ENCODE peak calls at places on chromosomes 5 and 9, in seven cellular contexts. One of them, this sample, is unnamed.

GRCh38 chr5:143066556-143067281 is 296.5 kb downstream of the ARHGAP26 start:
- DNase-seq in GM23338: no peak
- DNase-seq in tibial nerve: no peak
- DNase-seq in cardiac muscle cell: no peak
- DNase-seq in ovary: no peak
- DNase-seq in A549: no peak
- DNase-seq in SJSA1: no peak
- DNase-seq in this sample: no peak

GRCh38 chr9:92048924-92049625 is 66.1 kb downstream of the SPTLC1 start:
- DNase-seq in GM23338: peak; percentile 71
- DNase-seq in tibial nerve: no peak
- DNase-seq in cardiac muscle cell: no peak
- DNase-seq in ovary: no peak
- DNase-seq in A549: no peak
- DNase-seq in SJSA1: no peak
- DNase-seq in this sample: no peak

GRCh38 chr5:89374144-89374784 is 491.3 kb upstream of the MEF2C start:
- DNase-seq in GM23338: no peak
- DNase-seq in tibial nerve: no peak
- DNase-seq in cardiac muscle cell: no peak
- DNase-seq in ovary: no peak
- DNase-seq in A549: no peak
- DNase-seq in SJSA1: no peak
- DNase-seq in this sample: no peak

GRCh38 chr9:5832093-5832542 is 799 bp downstream of the ERMP1 start:
- DNase-seq in GM23338: no peak
- DNase-seq in tibial nerve: no peak
- DNase-seq in cardiac muscle cell: peak; percentile 49
- DNase-seq in ovary: no peak
- DNase-seq in A549: peak; percentile 18
- DNase-seq in SJSA1: no peak
- DNase-seq in this sample: peak; percentile 40

GRCh38 chr5:177471610-177472356 is 1.7 kb downstream of the DBN1 start:
- DNase-seq in GM23338: no peak
- DNase-seq in tibial nerve: peak; percentile 64
- DNase-seq in cardiac muscle cell: peak; percentile 52
- DNase-seq in ovary: peak; percentile 63
- DNase-seq in A549: no peak
- DNase-seq in SJSA1: no peak
- DNase-seq in this sample: no peak

GRCh38 chr5:173997331-173997730 is 8.4 kb downstream of the C5orf47 start:
- DNase-seq in GM23338: no peak
- DNase-seq in tibial nerve: no peak
- DNase-seq in cardiac muscle cell: no peak
- DNase-seq in ovary: no peak
- DNase-seq in A549: no peak
- DNase-seq in SJSA1: no peak
- DNase-seq in this sample: no peak

GRCh38 chr5:110055301-110055700 is 365.6 kb downstream of the MAN2A1 start:
- DNase-seq in GM23338: no peak
- DNase-seq in tibial nerve: no peak
- DNase-seq in cardiac muscle cell: no peak
- DNase-seq in ovary: no peak
- DNase-seq in A549: no peak
- DNase-seq in SJSA1: no peak
- DNase-seq in this sample: no peak

GRCh38 chr9:90112791-90113190 is 508.0 kb downstream of the GADD45G start:
- DNase-seq in GM23338: no peak
- DNase-seq in tibial nerve: no peak
- DNase-seq in cardiac muscle cell: peak; percentile 47
- DNase-seq in ovary: no peak
- DNase-seq in A549: no peak
- DNase-seq in SJSA1: no peak
- DNase-seq in this sample: no peak

GRCh38 chr5:170025853-170026252 is 45.6 kb upstream of the INSYN2B start:
- DNase-seq in GM23338: no peak
- DNase-seq in tibial nerve: no peak
- DNase-seq in cardiac muscle cell: no peak
- DNase-seq in ovary: no peak
- DNase-seq in A549: no peak
- DNase-seq in SJSA1: no peak
- DNase-seq in this sample: no peak

GRCh38 chr5:11273180-11273882 is 512.3 kb upstream of the DAP start:
- DNase-seq in GM23338: no peak
- DNase-seq in tibial nerve: no peak
- DNase-seq in cardiac muscle cell: no peak
- DNase-seq in ovary: no peak
- DNase-seq in A549: no peak
- DNase-seq in SJSA1: no peak
- DNase-seq in this sample: no peak

GRCh38 chr5:107555425-107556090 is 115.2 kb downstream of the EFNA5 start:
- DNase-seq in GM23338: no peak
- DNase-seq in tibial nerve: no peak
- DNase-seq in cardiac muscle cell: no peak
- DNase-seq in ovary: no peak
- DNase-seq in A549: no peak
- DNase-seq in SJSA1: no peak
- DNase-seq in this sample: no peak
- H3K4me1 ChIP-seq in GM23338: peaks cover 25% of the 10 kb centered on the region
- H3K4me1 ChIP-seq in tibial nerve: no peaks in the 10 kb centered on the region
- H3K4me1 ChIP-seq in cardiac muscle cell: peaks cover 19% of the 10 kb centered on the region
- H3K4me1 ChIP-seq in ovary: no peaks in the 10 kb centered on the region
- H3K4me1 ChIP-seq in A549: peaks cover 73% of the 10 kb centered on the region
- H3K4me1 ChIP-seq in SJSA1: peaks cover 62% of the 10 kb centered on the region
- H3K4me1 ChIP-seq in this sample: no peaks in the 10 kb centered on the region

GRCh38 chr5:3595102-3595961 is at the start of gene IRX1:
- DNase-seq in GM23338: peak; percentile 81
- DNase-seq in tibial nerve: no peak
- DNase-seq in cardiac muscle cell: no peak
- DNase-seq in ovary: no peak
- DNase-seq in A549: no peak
- DNase-seq in SJSA1: no peak
- DNase-seq in this sample: no peak
- H3K4me3 ChIP-seq in GM23338: peak within 1 kb of the TSS; percentile 60
- H3K4me3 ChIP-seq in tibial nerve: no peak within 1 kb of the TSS
- H3K4me3 ChIP-seq in cardiac muscle cell: peak within 1 kb of the TSS; percentile 65
- H3K4me3 ChIP-seq in ovary: no peak within 1 kb of the TSS
- H3K4me3 ChIP-seq in A549: no peak within 1 kb of the TSS
- H3K4me3 ChIP-seq in SJSA1: no peak within 1 kb of the TSS
- H3K4me3 ChIP-seq in this sample: no peak within 1 kb of the TSS

GRCh38 chr5:124736111-124736813 is 10.2 kb downstream of the ZNF608 start:
- DNase-seq in GM23338: no peak
- DNase-seq in tibial nerve: no peak
- DNase-seq in cardiac muscle cell: peak; percentile 33
- DNase-seq in ovary: no peak
- DNase-seq in A549: no peak
- DNase-seq in SJSA1: no peak
- DNase-seq in this sample: no peak

GRCh38 chr5:124735169-124735858 is 11.1 kb downstream of the ZNF608 start:
- DNase-seq in GM23338: peak; percentile 84
- DNase-seq in tibial nerve: no peak
- DNase-seq in cardiac muscle cell: peak; percentile 55
- DNase-seq in ovary: peak; percentile 29
- DNase-seq in A549: no peak
- DNase-seq in SJSA1: no peak
- DNase-seq in this sample: no peak

GRCh38 chr5:124738751-124739559 is 7.5 kb downstream of the ZNF608 start:
- DNase-seq in GM23338: peak; percentile 90
- DNase-seq in tibial nerve: no peak
- DNase-seq in cardiac muscle cell: no peak
- DNase-seq in ovary: no peak
- DNase-seq in A549: no peak
- DNase-seq in SJSA1: no peak
- DNase-seq in this sample: no peak

GRCh38 chr5:124736814-124737186 is 9.6 kb downstream of the ZNF608 start:
- DNase-seq in GM23338: no peak
- DNase-seq in tibial nerve: no peak
- DNase-seq in cardiac muscle cell: no peak
- DNase-seq in ovary: no peak
- DNase-seq in A549: no peak
- DNase-seq in SJSA1: no peak
- DNase-seq in this sample: no peak

DNA sequence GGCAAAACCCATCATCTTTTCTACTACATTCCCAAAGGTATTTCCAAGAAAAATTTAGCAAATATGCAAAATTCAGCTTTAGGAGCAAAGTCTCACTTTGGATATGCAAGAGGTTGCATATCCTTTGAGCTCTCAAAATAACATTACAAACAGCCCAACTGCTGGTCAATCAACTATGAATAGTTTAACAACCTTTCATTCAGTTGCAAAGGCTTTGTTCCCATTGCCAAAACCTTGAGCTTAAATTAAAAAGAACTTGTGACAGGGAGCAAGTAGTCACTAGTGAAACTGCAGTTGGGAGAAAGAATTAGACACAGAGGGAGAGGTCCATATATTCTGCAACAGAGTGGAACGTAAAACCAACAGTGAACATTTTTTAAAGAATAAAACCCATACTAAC is 8.8 kb downstream of the ZNF608 start:
- DNase-seq in GM23338: peak; percentile 81
- DNase-seq in tibial nerve: no peak
- DNase-seq in cardiac muscle cell: no peak
- DNase-seq in ovary: no peak
- DNase-seq in A549: no peak
- DNase-seq in SJSA1: no peak
- DNase-seq in this sample: no peak
- H3K4me1 ChIP-seq in GM23338: peaks cover 87% of the 10 kb centered on the region
- H3K4me1 ChIP-seq in tibial nerve: peaks cover 77% of the 10 kb centered on the region
- H3K4me1 ChIP-seq in cardiac muscle cell: peaks cover 95% of the 10 kb centered on the region
- H3K4me1 ChIP-seq in ovary: peaks cover 6% of the 10 kb centered on the region
- H3K4me1 ChIP-seq in A549: peaks cover 17% of the 10 kb centered on the region
- H3K4me1 ChIP-seq in SJSA1: peaks cover 43% of the 10 kb centered on the region
- H3K4me1 ChIP-seq in this sample: no peaks in the 10 kb centered on the region

DNA sequence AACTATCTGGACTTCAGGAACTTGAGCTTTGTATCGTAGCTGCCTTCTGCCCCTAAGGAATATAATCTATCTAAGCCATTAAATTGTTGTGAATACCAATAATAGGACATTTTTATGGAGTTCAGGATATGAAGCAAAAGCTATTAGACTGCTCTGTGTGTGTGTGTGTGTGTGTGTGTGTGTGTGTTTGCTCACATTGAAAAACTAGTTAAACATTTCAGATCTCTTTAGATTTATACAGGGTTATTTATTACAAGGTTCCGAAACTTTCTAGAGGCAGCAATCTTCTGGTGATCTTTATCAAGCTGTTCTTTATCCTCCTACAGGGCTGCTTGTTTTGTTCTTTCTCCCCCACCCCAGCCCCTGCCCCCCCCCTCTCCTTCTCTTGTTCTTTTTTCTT is 169.4 kb upstream of the CLINT1 start:
- DNase-seq in GM23338: no peak
- DNase-seq in tibial nerve: no peak
- DNase-seq in cardiac muscle cell: no peak
- DNase-seq in ovary: no peak
- DNase-seq in A549: no peak
- DNase-seq in SJSA1: no peak
- DNase-seq in this sample: no peak
- H3K4me3 ChIP-seq in GM23338: no peak overlapping the region
- H3K4me3 ChIP-seq in tibial nerve: no peak overlapping the region
- H3K4me3 ChIP-seq in cardiac muscle cell: no peak overlapping the region
- H3K4me3 ChIP-seq in ovary: no peak overlapping the region
- H3K4me3 ChIP-seq in A549: no peak overlapping the region
- H3K4me3 ChIP-seq in SJSA1: no peak overlapping the region
- H3K4me3 ChIP-seq in this sample: no peak overlapping the region

GRCh38 chr9:129633848-129634247 is 7.9 kb downstream of the NTMT1 start:
- DNase-seq in GM23338: no peak
- DNase-seq in tibial nerve: no peak
- DNase-seq in cardiac muscle cell: no peak
- DNase-seq in ovary: no peak
- DNase-seq in A549: no peak
- DNase-seq in SJSA1: no peak
- DNase-seq in this sample: no peak
- H3K4me1 ChIP-seq in GM23338: no peaks in the 10 kb centered on the region
- H3K4me1 ChIP-seq in tibial nerve: peaks cover 40% of the 10 kb centered on the region
- H3K4me1 ChIP-seq in cardiac muscle cell: peaks cover 20% of the 10 kb centered on the region
- H3K4me1 ChIP-seq in ovary: peaks cover 2% of the 10 kb centered on the region
- H3K4me1 ChIP-seq in A549: peaks cover 7% of the 10 kb centered on the region
- H3K4me1 ChIP-seq in SJSA1: peaks cover 21% of the 10 kb centered on the region
- H3K4me1 ChIP-seq in this sample: peaks cover 11% of the 10 kb centered on the region

DNA sequence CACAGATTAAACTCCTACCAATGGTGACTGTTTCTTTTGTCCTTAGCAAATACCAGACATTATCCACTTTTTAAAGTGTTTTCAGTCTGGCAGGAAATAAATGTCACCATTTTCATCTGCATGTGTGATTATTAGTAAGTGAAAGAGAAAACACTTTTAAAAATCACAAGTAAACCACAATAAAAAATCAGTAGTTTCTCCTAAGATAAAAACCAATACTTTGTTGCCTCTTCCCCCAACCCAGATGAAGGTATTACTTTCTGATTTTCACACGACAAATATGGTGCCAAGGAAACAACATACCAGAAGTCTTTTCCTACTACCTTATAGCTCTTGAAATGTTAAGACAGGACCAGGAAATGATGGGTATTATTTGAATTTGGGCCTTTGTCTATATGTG is 11.5 kb upstream of the MAP3K1 start:
- DNase-seq in GM23338: no peak
- DNase-seq in tibial nerve: no peak
- DNase-seq in cardiac muscle cell: no peak
- DNase-seq in ovary: no peak
- DNase-seq in A549: no peak
- DNase-seq in SJSA1: no peak
- DNase-seq in this sample: no peak
- H3K4me3 ChIP-seq in GM23338: no peak overlapping the region
- H3K4me3 ChIP-seq in tibial nerve: no peak overlapping the region
- H3K4me3 ChIP-seq in cardiac muscle cell: no peak overlapping the region
- H3K4me3 ChIP-seq in ovary: no peak overlapping the region
- H3K4me3 ChIP-seq in A549: no peak overlapping the region
- H3K4me3 ChIP-seq in SJSA1: no peak overlapping the region
- H3K4me3 ChIP-seq in this sample: no peak overlapping the region

DNA sequence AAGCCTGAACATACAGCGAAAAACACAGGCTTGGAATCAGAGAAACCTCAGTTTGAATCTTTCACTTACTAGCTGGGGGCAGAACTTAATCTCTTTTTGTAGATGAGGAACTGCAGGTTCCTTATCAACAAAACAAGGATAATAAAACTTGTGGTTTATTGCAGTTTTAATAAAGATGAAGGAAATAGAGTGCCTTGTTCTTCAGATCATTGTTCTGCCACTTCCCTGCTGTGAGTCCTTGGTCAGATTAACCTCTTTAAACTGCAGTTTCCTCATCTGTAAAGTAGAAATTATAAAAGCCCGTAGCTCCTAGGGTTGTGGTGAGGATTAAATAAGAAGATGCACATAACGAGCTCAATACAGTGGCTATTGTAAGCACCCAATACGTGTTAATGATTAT is 57.4 kb downstream of the FEM1C start:
- DNase-seq in GM23338: no peak
- DNase-seq in tibial nerve: no peak
- DNase-seq in cardiac muscle cell: no peak
- DNase-seq in ovary: no peak
- DNase-seq in A549: no peak
- DNase-seq in SJSA1: no peak
- DNase-seq in this sample: no peak
- H3K4me1 ChIP-seq in GM23338: peaks cover 3% of the 10 kb centered on the region
- H3K4me1 ChIP-seq in tibial nerve: no peaks in the 10 kb centered on the region
- H3K4me1 ChIP-seq in cardiac muscle cell: no peaks in the 10 kb centered on the region
- H3K4me1 ChIP-seq in ovary: no peaks in the 10 kb centered on the region
- H3K4me1 ChIP-seq in A549: no peaks in the 10 kb centered on the region
- H3K4me1 ChIP-seq in SJSA1: peaks cover under 1% of the 10 kb centered on the region
- H3K4me1 ChIP-seq in this sample: no peaks in the 10 kb centered on the region

DNA sequence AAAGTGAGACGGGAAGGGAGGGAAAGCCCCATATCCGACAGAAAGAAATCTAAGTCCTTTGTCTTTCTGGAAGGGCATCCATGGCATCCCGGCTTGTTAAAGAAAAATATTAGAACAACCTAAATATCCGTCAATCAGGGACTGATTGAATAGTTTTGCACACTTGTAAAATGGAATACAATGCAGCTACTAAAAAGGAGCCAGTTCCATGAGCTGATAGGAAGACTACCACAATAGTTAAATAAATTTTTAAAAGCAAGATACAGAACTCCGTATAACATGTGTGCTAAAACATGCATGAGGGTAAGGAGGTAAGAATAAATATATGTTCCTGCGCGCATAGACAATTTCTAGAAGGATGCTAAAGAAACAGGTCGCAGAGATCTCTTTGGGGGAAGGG is 12.8 kb upstream of the GNPDA1 start:
- DNase-seq in GM23338: no peak
- DNase-seq in tibial nerve: no peak
- DNase-seq in cardiac muscle cell: no peak
- DNase-seq in ovary: no peak
- DNase-seq in A549: no peak
- DNase-seq in SJSA1: no peak
- DNase-seq in this sample: no peak
- H3K4me3 ChIP-seq in GM23338: peak overlapping the region; percentile 52
- H3K4me3 ChIP-seq in tibial nerve: no peak overlapping the region
- H3K4me3 ChIP-seq in cardiac muscle cell: no peak overlapping the region
- H3K4me3 ChIP-seq in ovary: peak overlapping the region; percentile 46
- H3K4me3 ChIP-seq in A549: peak overlapping the region; percentile 46
- H3K4me3 ChIP-seq in SJSA1: no peak overlapping the region
- H3K4me3 ChIP-seq in this sample: peak overlapping the region; percentile 62